ENCODE peak calls at places on chromosomes 16 and 17, in five cellular contexts. V is HCT116, G is HepG2, A is K562, M is SK-N-SH. H is an unnamed sample.

GRCh38 chr17:27049104-27049784 is 244.7 kb upstream of the WSB1 start:
- DNase-seq in V (no peak), G (no peak), A (no peak), M (no peak), H (no peak)

GRCh38 chr17:6028294-6028693 is 41.9 kb upstream of the WSCD1 start:
- DNase-seq in V (no peak), G (no peak), A (no peak), M (no peak), H (no peak)

GRCh38 chr17:3003401-3004149 is 59.8 kb downstream of the OR1D5 start:
- DNase-seq in V (no peak), G (no peak), A (no peak), M (no peak), H (peak; percentile 32)

GRCh38 chr17:2084766-2085647 is 30.1 kb downstream of the HIC1 start:
- DNase-seq in V (no peak), G (peak; percentile 41), A (no peak), M (peak; percentile 73), H (no peak)

GRCh38 chr16:1469693-1470201 is 5.1 kb downstream of the CLCN7 start:
- DNase-seq in V (no peak), G (no peak), A (no peak), M (no peak), H (no peak)

GRCh38 chr17:48588519-48588918 is 1.5 kb downstream of the HOXB3 start:
- DNase-seq in V (no peak), G (no peak), A (no peak), M (no peak), H (no peak)

GRCh38 chr17:77315551-77316190 is 174.9 kb downstream of the SEC14L1 start:
- DNase-seq in V (no peak), G (no peak), A (no peak), M (peak; percentile 87), H (no peak)

GRCh38 chr17:63476857-63477470 is at the start of gene ACE:
- DNase-seq in V (no peak), G (no peak), A (peak; percentile 69), M (peak; percentile 94), H (no peak)

GRCh38 chr16:57024894-57025680 is 35.7 kb downstream of the NLRC5 start:
- DNase-seq in V (no peak), G (no peak), A (no peak), M (no peak), H (no peak)

GRCh38 chr17:44222112-44222869 is 2.8 kb upstream of the UBTF start:
- DNase-seq in V (peak; percentile 70), G (peak; percentile 66), A (no peak), M (peak; percentile 87), H (no peak)

GRCh38 chr16:24045641-24046040 is 209.9 kb downstream of the PRKCB start:
- DNase-seq in V (no peak), G (no peak), A (no peak), M (peak; percentile 70), H (no peak)

GRCh38 chr17:40718904-40719303 is 15.4 kb upstream of the KRT24 start:
- DNase-seq in V (no peak), G (no peak), A (no peak), M (no peak), H (no peak)

GRCh38 chr17:46865100-46865499 is 13.7 kb downstream of the WNT9B start:
- DNase-seq in V (no peak), G (no peak), A (no peak), M (peak; percentile 51), H (no peak)

GRCh38 chr17:83127431-83128160 is 48.2 kb downstream of the METRNL start:
- DNase-seq in V (no peak), G (no peak), A (no peak), M (no peak), H (no peak)

GRCh38 chr17:75773121-75773807 is 8.3 kb upstream of the GALK1 start:
- DNase-seq in V (no peak), G (no peak), A (no peak), M (peak; percentile 27), H (no peak)

GRCh38 chr17:48915459-48916282 is 7.5 kb downstream of the UBE2Z start:
- DNase-seq in V (no peak), G (no peak), A (no peak), M (no peak), H (peak; percentile 74)

GRCh38 chr17:54524501-54524900 is 376.2 kb upstream of the TOM1L1 start:
- DNase-seq in V (no peak), G (no peak), A (no peak), M (no peak), H (no peak)

GRCh38 chr17:79844869-79845600 is 5.8 kb upstream of the CBX4 start:
- DNase-seq in V (no peak), G (peak; percentile 74), A (peak; percentile 83), M (peak; percentile 98), H (no peak)

GRCh38 chr17:6455321-6455705 is 11.1 kb downstream of the PIMREG start:
- DNase-seq in V (no peak), G (no peak), A (no peak), M (peak; percentile 74), H (no peak)

GRCh38 chr17:8212312-8213180 is 2.2 kb upstream of the AURKB start:
- DNase-seq in V (no peak), G (peak; percentile 91), A (no peak), M (no peak), H (no peak)

GRCh38 chr17:17580662-17581470 is 10.6 kb downstream of the PEMT start:
- DNase-seq in V (no peak), G (peak; percentile 77), A (no peak), M (no peak), H (no peak)

GRCh38 chr17:8836821-8837426 is 30.6 kb downstream of the PIK3R6 start:
- DNase-seq in V (no peak), G (no peak), A (no peak), M (no peak), H (no peak)

GRCh38 chr16:14240964-14241363 is 169.8 kb downstream of the MRTFB start:
- DNase-seq in V (no peak), G (no peak), A (no peak), M (no peak), H (no peak)

GRCh38 chr17:72305964-72306551 is 185.2 kb downstream of the SOX9 start:
- DNase-seq in V (no peak), G (no peak), A (no peak), M (no peak), H (no peak)

GRCh38 chr16:14196011-14196410 is 124.9 kb downstream of the MRTFB start:
- DNase-seq in V (no peak), G (no peak), A (no peak), M (peak; percentile 27), H (no peak)

GRCh38 chr17:69997332-69997731 is 77.7 kb upstream of the KCNJ16 start:
- DNase-seq in V (no peak), G (no peak), A (no peak), M (no peak), H (no peak)

GRCh38 chr17:79749958-79750357 is 19.2 kb downstream of the ENPP7 start:
- DNase-seq in V (no peak), G (no peak), A (peak; percentile 67), M (no peak), H (no peak)

DNA sequence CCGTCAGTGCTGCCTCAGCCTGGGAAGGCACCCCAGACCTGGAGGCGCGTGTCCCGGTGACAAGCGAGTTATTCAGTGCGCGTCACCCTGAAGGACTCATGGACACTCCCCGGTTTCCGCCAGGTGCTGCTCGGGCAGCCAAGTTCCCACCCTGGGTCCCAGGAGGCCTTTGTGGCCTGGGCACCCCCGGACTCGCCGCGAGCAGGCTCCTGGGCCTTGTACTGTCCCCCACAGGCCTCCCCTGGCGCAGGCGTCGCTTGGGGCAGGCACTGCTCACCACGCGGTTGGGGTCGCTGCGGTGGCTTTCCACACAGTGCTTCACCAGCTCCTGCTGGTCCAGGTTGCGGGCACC is 7.5 kb downstream of the RNF166 start:
- DNase-seq in V (no peak), G (no peak), A (no peak), M (no peak), H (no peak)
- TF ChIP-seq ZBTB33 in V (no peak), G (no peak), A (peak; percentile 57), M (no peak), H (no peak)

GRCh38 chr17:28404812-28405570 is 1.0 kb downstream of the SLC46A1 start:
- DNase-seq in V (no peak), G (peak; percentile 84), A (no peak), M (peak; percentile 73), H (no peak)

GRCh38 chr17:28402844-28403243 is 3.2 kb downstream of the SLC46A1 start:
- DNase-seq in V (no peak), G (no peak), A (no peak), M (no peak), H (no peak)

GRCh38 chr17:28402224-28402630 is 3.8 kb downstream of the SLC46A1 start:
- DNase-seq in V (no peak), G (no peak), A (no peak), M (no peak), H (no peak)

GRCh38 chr17:28404461-28404811 is 1.6 kb downstream of the SLC46A1 start:
- DNase-seq in V (no peak), G (no peak), A (no peak), M (no peak), H (no peak)

GRCh38 chr17:28404007-28404406 is 2.0 kb downstream of the SLC46A1 start:
- DNase-seq in V (no peak), G (no peak), A (no peak), M (no peak), H (no peak)
- TF ChIP-seq ZBTB33 in V (no peak), G (no peak), A (no peak), M (no peak), H (no peak)

DNA sequence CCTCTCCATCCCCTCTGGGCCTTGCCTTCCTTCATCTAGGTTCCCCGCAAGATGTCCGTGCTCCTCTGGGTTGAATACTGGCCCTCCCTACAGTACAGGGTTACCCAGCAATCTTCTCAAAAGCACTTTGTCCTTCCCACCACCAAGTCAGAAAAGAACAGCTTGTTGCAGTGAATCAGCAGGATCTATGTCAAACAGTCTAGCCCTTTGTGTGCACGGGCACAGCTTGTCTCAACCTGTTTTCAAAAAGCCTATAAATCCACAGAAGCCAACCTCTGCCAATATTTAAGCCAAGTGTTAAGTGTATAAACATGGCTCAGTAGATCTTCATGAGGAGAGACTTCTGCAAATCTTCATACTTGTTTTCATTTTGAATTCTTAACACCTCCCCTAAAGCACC is 25.2 kb downstream of the C17orf67 start:
- DNase-seq in V (no peak), G (no peak), A (no peak), M (no peak), H (no peak)
- TF ChIP-seq ZBTB33 in V (no peak), G (no peak), A (no peak), M (no peak), H (no peak)

DNA sequence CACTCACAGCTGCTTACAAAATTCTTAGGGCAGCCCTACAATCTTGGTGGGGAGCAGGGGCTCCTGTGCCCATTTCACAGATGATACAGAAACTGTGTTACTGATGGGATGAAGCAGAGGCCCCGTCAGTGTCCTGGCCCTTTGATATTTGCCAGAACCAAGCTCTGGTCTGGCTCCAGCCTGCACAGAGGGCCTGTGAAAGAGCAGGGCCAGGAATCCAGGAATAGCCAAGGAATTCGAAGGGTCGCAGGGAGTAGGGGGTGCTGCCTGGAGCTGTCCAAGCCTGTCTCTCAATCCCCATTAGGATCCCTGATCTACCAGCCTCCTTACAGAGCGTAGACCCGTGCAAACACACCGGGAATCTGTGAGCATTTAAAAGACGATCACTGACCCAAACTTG is 86.3 kb upstream of the RCVRN start:
- DNase-seq in V (no peak), G (no peak), A (no peak), M (no peak), H (no peak)
- TF ChIP-seq ZBTB33 in V (no peak), G (no peak), A (no peak), M (no peak), H (no peak)